ENCODE peak calls at places on chromosomes 4 and X, in six cellular contexts. One of them, this sample, is unnamed. For H3K9me3 and H3K4me1, the result is how much of the 10 kb centered on the place peaks cover.

GRCh38 chr4:110009526-110009925 is 96.8 kb downstream of the EGF start:
- DNase-seq in SJSA1: no peak
- DNase-seq in upper lobe of right lung: no peak
- DNase-seq in hepatocyte: no peak
- DNase-seq in A549: no peak
- DNase-seq in Peyer's patch: no peak
- DNase-seq in this sample: no peak

GRCh38 chrX:30887721-30888120 is 1.3 kb downstream of the TAB3 start:
- DNase-seq in SJSA1: no peak
- DNase-seq in upper lobe of right lung: no peak
- DNase-seq in hepatocyte: no peak
- DNase-seq in A549: no peak
- DNase-seq in Peyer's patch: no peak
- DNase-seq in this sample: no peak

GRCh38 chrX:13411496-13412207 is 91.8 kb upstream of the ATXN3L start:
- DNase-seq in SJSA1: no peak
- DNase-seq in upper lobe of right lung: no peak
- DNase-seq in hepatocyte: no peak
- DNase-seq in A549: no peak
- DNase-seq in Peyer's patch: no peak
- DNase-seq in this sample: no peak

GRCh38 chrX:112211459-112211858 is 128.9 kb upstream of the TRPC5 start:
- DNase-seq in SJSA1: no peak
- DNase-seq in upper lobe of right lung: no peak
- DNase-seq in hepatocyte: no peak
- DNase-seq in A549: no peak
- DNase-seq in Peyer's patch: no peak
- DNase-seq in this sample: no peak

GRCh38 chrX:65837875-65838549 is 170.6 kb downstream of the MSN start:
- DNase-seq in SJSA1: no peak
- DNase-seq in upper lobe of right lung: no peak
- DNase-seq in hepatocyte: no peak
- DNase-seq in A549: no peak
- DNase-seq in Peyer's patch: no peak
- DNase-seq in this sample: no peak

GRCh38 chr4:112766422-112766821 is 129.5 kb downstream of the LARP7 start:
- DNase-seq in SJSA1: no peak
- DNase-seq in upper lobe of right lung: no peak
- DNase-seq in hepatocyte: peak
- DNase-seq in A549: peak
- DNase-seq in Peyer's patch: no peak
- DNase-seq in this sample: no peak

GRCh38 chr4:167290684-167291083 is 56.4 kb upstream of the SPOCK3 start:
- DNase-seq in SJSA1: no peak
- DNase-seq in upper lobe of right lung: no peak
- DNase-seq in hepatocyte: peak
- DNase-seq in A549: peak
- DNase-seq in Peyer's patch: no peak
- DNase-seq in this sample: no peak

GRCh38 chr4:100188829-100189228 is 1.4 kb downstream of the DDIT4L start:
- DNase-seq in SJSA1: no peak
- DNase-seq in upper lobe of right lung: no peak
- DNase-seq in hepatocyte: no peak
- DNase-seq in A549: no peak
- DNase-seq in Peyer's patch: no peak
- DNase-seq in this sample: no peak

GRCh38 chrX:21959362-21960051 is 19.0 kb downstream of the SMS start:
- DNase-seq in SJSA1: no peak
- DNase-seq in upper lobe of right lung: no peak
- DNase-seq in hepatocyte: no peak
- DNase-seq in A549: no peak
- DNase-seq in Peyer's patch: no peak
- DNase-seq in this sample: no peak

GRCh38 chr4:54213812-54214211 is 15.3 kb upstream of the PDGFRA start:
- DNase-seq in SJSA1: no peak
- DNase-seq in upper lobe of right lung: no peak
- DNase-seq in hepatocyte: peak
- DNase-seq in A549: no peak
- DNase-seq in Peyer's patch: no peak
- DNase-seq in this sample: no peak

GRCh38 chr4:186812592-186812991 is 88.9 kb upstream of the FAT1 start:
- DNase-seq in SJSA1: no peak
- DNase-seq in upper lobe of right lung: no peak
- DNase-seq in hepatocyte: no peak
- DNase-seq in A549: no peak
- DNase-seq in Peyer's patch: no peak
- DNase-seq in this sample: no peak

GRCh38 chr4:151408630-151409469 is at the start of gene FHIP1A:
- DNase-seq in SJSA1: peak
- DNase-seq in upper lobe of right lung: peak
- DNase-seq in hepatocyte: peak
- DNase-seq in A549: peak
- DNase-seq in Peyer's patch: peak
- DNase-seq in this sample: peak

GRCh38 chrX:20378291-20378920 is 111.7 kb upstream of the RPS6KA3 start:
- DNase-seq in SJSA1: no peak
- DNase-seq in upper lobe of right lung: no peak
- DNase-seq in hepatocyte: peak
- DNase-seq in A549: peak
- DNase-seq in Peyer's patch: no peak
- DNase-seq in this sample: no peak

GRCh38 chr4:82458729-82459128 is 28.3 kb downstream of the ENOPH1 start:
- DNase-seq in SJSA1: no peak
- DNase-seq in upper lobe of right lung: no peak
- DNase-seq in hepatocyte: no peak
- DNase-seq in A549: no peak
- DNase-seq in Peyer's patch: no peak
- DNase-seq in this sample: no peak

GRCh38 chr4:142226014-142226413 is 589.6 kb downstream of the IL15 start:
- DNase-seq in SJSA1: no peak
- DNase-seq in upper lobe of right lung: no peak
- DNase-seq in hepatocyte: no peak
- DNase-seq in A549: no peak
- DNase-seq in Peyer's patch: no peak
- DNase-seq in this sample: no peak

GRCh38 chrX:115017455-115017854 is at the start of gene IL13RA2:
- DNase-seq in SJSA1: no peak
- DNase-seq in upper lobe of right lung: no peak
- DNase-seq in hepatocyte: no peak
- DNase-seq in A549: no peak
- DNase-seq in Peyer's patch: no peak
- DNase-seq in this sample: no peak

GRCh38 chrX:40207626-40208025 is 109.9 kb upstream of the BCOR start:
- DNase-seq in SJSA1: peak
- DNase-seq in upper lobe of right lung: no peak
- DNase-seq in hepatocyte: no peak
- DNase-seq in A549: no peak
- DNase-seq in Peyer's patch: no peak
- DNase-seq in this sample: no peak

GRCh38 chrX:40209951-40210617 is 112.3 kb upstream of the BCOR start:
- DNase-seq in SJSA1: peak
- DNase-seq in upper lobe of right lung: no peak
- DNase-seq in hepatocyte: no peak
- DNase-seq in A549: no peak
- DNase-seq in Peyer's patch: no peak
- DNase-seq in this sample: no peak

DNA sequence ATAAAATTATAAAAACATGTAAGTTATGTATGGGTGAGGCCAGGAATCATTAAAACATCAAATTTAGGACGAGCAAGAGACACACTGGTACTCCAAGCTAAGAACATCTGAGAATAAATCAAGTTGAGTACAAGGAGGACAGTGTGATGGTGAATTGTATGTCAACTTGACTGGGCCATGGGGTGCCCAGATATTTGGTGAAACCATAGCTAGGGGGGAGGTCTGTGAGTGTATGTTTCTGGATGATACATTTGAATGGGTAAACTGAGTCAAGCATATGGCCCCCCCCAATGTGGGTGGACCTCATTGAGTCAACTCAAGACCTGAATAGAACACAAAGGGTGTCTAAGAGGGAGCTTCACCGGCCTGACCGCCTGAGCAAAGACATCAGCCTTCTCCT is 115.3 kb upstream of the BCOR start:
- DNase-seq in SJSA1: no peak
- DNase-seq in upper lobe of right lung: no peak
- DNase-seq in hepatocyte: no peak
- DNase-seq in A549: no peak
- DNase-seq in Peyer's patch: no peak
- DNase-seq in this sample: no peak
- H3K9me3 ChIP-seq in SJSA1: under half
- H3K9me3 ChIP-seq in upper lobe of right lung: under half
- H3K9me3 ChIP-seq in hepatocyte: under half
- H3K9me3 ChIP-seq in A549: under half
- H3K9me3 ChIP-seq in Peyer's patch: under half
- H3K9me3 ChIP-seq in this sample: under half

DNA sequence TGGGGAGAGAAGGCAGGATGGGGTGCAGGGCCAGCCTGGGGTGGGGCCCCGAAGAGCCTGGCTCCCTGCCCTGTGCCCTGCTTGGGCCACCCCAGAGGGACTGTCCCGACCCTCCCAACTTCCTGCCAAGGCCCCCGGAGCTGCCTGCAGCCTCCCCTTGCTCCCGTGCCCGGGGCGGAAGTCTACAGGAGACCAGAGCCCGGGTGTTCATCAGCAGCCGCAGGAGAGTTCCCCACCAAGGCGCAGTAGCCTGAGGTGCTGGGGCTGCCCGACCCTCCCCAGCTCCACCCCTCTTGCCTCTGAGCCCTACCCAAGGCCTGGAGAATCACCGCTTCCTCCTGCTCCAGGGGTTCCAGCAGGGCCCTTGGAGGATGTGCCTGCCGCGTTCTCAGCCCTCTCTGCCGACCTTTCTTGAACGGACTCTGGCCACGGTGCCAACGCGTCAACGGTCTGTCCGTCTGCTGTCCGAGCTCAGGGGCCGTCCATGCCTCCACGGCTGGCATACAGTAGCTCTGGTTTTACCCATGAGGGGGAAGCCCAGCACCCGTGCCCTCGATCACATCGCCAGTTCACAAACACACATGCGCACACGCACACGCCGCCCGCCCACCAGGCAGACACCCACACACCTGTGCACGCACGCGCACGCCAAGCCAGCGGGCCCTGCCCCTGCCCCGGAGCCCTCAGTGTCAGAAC is 36.0 kb upstream of the SPON2 start:
- DNase-seq in SJSA1: no peak
- DNase-seq in upper lobe of right lung: peak
- DNase-seq in hepatocyte: no peak
- DNase-seq in A549: no peak
- DNase-seq in Peyer's patch: no peak
- DNase-seq in this sample: no peak
- H3K4me1 ChIP-seq in SJSA1: under half
- H3K4me1 ChIP-seq in upper lobe of right lung: under half
- H3K4me1 ChIP-seq in hepatocyte: under half
- H3K4me1 ChIP-seq in A549: under half
- H3K4me1 ChIP-seq in Peyer's patch: under half
- H3K4me1 ChIP-seq in this sample: under half

DNA sequence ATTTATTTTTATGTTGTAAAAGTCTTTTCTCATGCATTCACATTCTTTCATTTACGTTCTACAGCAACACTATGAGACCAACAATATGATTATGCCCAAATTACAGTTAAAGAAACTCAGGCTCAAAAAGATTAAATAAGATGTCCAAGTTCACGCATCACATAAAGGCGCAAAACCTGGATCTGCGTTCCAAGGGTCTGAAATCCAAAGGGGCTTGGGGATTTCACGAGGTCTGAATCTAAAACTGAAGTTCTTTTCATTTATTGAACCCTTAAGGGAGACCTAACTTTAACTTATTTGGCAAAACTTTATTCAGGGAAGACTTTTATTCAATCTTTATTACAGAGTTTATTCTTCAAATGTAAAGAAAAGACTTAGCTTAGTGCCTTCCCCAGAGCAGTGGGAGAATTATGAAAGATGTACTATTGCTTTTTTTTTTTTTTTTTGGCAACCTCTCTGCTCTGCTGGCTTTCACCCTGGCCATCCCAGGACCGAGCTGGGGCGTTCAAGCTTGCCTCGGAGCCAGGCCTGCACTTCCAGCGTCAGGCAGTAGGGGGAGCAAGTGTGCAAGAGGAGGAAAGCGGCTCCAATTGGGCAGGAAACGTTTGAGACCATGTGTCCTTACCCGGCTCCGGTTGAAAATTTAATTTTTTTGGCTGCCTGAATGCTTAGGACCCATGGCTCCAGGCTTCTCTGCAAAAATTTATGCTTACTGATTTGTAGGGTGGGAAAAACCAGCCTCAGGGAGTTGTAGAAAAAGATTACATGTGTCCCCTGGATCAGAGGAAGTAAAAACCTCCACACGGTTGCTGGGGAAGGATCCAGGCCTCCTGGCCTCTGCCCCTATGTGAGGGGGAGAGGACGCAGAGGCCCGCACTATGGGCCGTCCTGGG is 344.3 kb upstream of the KLF3 start:
- DNase-seq in SJSA1: peak
- DNase-seq in upper lobe of right lung: peak
- DNase-seq in hepatocyte: peak
- DNase-seq in A549: peak
- DNase-seq in Peyer's patch: peak
- DNase-seq in this sample: peak
- H3K4me3 ChIP-seq in SJSA1: no peak
- H3K4me3 ChIP-seq in upper lobe of right lung: peak
- H3K4me3 ChIP-seq in hepatocyte: no peak
- H3K4me3 ChIP-seq in A549: no peak
- H3K4me3 ChIP-seq in Peyer's patch: peak
- H3K4me3 ChIP-seq in this sample: peak

GRCh38 chr4:162985131-162985530 is 181.6 kb downstream of the NAF1 start:
- DNase-seq in SJSA1: no peak
- DNase-seq in upper lobe of right lung: no peak
- DNase-seq in hepatocyte: no peak
- DNase-seq in A549: no peak
- DNase-seq in Peyer's patch: no peak
- DNase-seq in this sample: no peak
- H3K9me3 ChIP-seq in SJSA1: under half
- H3K9me3 ChIP-seq in upper lobe of right lung: under half
- H3K9me3 ChIP-seq in hepatocyte: under half
- H3K9me3 ChIP-seq in A549: under half
- H3K9me3 ChIP-seq in Peyer's patch: under half
- H3K9me3 ChIP-seq in this sample: under half

GRCh38 chr4:7750508-7750907 is 189.2 kb downstream of the AFAP1 start:
- DNase-seq in SJSA1: no peak
- DNase-seq in upper lobe of right lung: no peak
- DNase-seq in hepatocyte: no peak
- DNase-seq in A549: no peak
- DNase-seq in Peyer's patch: no peak
- DNase-seq in this sample: no peak
- H3K4me1 ChIP-seq in SJSA1: under half
- H3K4me1 ChIP-seq in upper lobe of right lung: under half
- H3K4me1 ChIP-seq in hepatocyte: under half
- H3K4me1 ChIP-seq in A549: under half
- H3K4me1 ChIP-seq in Peyer's patch: under half
- H3K4me1 ChIP-seq in this sample: under half